ENCODE peak calls at places on chromosome 19, in four cellular contexts. F is CD4-positive, alpha-beta T cell; S is GM04504; T is HFFc6. U is an unnamed sample.

GRCh38 chr19:34399886-34400285 is 4.3 kb upstream of the PDCD2L start:
- DNase-seq in F (no peak), S (no peak), T (no peak), U (no peak)

GRCh38 chr19:10836478-10837325 is 690 bp upstream of the TMED1 start:
- DNase-seq in F (peak), S (no peak), T (no peak), U (no peak)

GRCh38 chr19:18385675-18386542 is at the start of gene GDF15:
- DNase-seq in F (no peak), S (peak), T (peak), U (peak)

GRCh38 chr19:7257148-7258041 is 36.8 kb downstream of the INSR start:
- DNase-seq in F (no peak), S (no peak), T (peak), U (no peak)

GRCh38 chr19:58559275-58560006 is 1.0 kb upstream of the UBE2M start:
- DNase-seq in F (peak), S (peak), T (peak), U (peak)

GRCh38 chr19:21098291-21098690 is 16.3 kb downstream of the ZNF714 start:
- DNase-seq in F (no peak), S (no peak), T (no peak), U (no peak)

GRCh38 chr19:53311044-53311443 is 22.5 kb upstream of the ZNF845 start:
- DNase-seq in F (no peak), S (no peak), T (no peak), U (no peak)

GRCh38 chr19:18996796-18997394 is 36.4 kb downstream of the SUGP2 start:
- DNase-seq in F (no peak), S (no peak), T (no peak), U (no peak)

GRCh38 chr19:4241824-4242430 is 5.0 kb upstream of the YJU2 start:
- DNase-seq in F (no peak), S (no peak), T (no peak), U (no peak)

U was measured in stromal cell of bone marrow.